ENCODE peak calls at places on chromosomes 3 and 15, in five cellular contexts. P, J, N, G and V are unnamed samples.

GRCh38 chr3:32551496-32551895 is 19.2 kb downstream of the DYNC1LI1 start:
- DNase-seq in P (no peak), J (no peak), N (no peak), G (no peak), V (no peak)

GRCh38 chr3:31354373-31354772 is 178.4 kb upstream of the STT3B start:
- DNase-seq in P (no peak), J (no peak), N (no peak), G (no peak), V (no peak)

GRCh38 chr3:153442799-153443487 is 280.9 kb downstream of the RAP2B start:
- DNase-seq in P (no peak), J (no peak), N (no peak), G (no peak), V (no peak)

GRCh38 chr15:101314301-101314700 is 19.3 kb upstream of the SNRPA1 start:
- DNase-seq in P (peak; percentile 36), J (no peak), N (no peak), G (no peak), V (no peak)

GRCh38 chr3:190739726-190740230 is 122.7 kb downstream of the GMNC start:
- DNase-seq in P (no peak), J (no peak), N (no peak), G (no peak), V (no peak)

GRCh38 chr3:34782876-34783275 is 856.4 kb upstream of the ARPP21 start:
- DNase-seq in P (no peak), J (no peak), N (no peak), G (no peak), V (no peak)

GRCh38 chr3:57974796-57975388 is 33.3 kb upstream of the FLNB start:
- DNase-seq in P (no peak), J (no peak), N (no peak), G (no peak), V (no peak)

GRCh38 chr15:101368868-101369642 is 74.0 kb upstream of the SNRPA1 start:
- DNase-seq in P (peak; percentile 33), J (no peak), N (no peak), G (no peak), V (no peak)

GRCh38 chr3:66031102-66031698 is 7.5 kb downstream of the MAGI1 start:
- DNase-seq in P (no peak), J (no peak), N (no peak), G (no peak), V (no peak)

GRCh38 chr3:66037330-66037985 is 1.3 kb downstream of the MAGI1 start:
- DNase-seq in P (no peak), J (no peak), N (peak; percentile 60), G (peak; percentile 71), V (peak; percentile 60)

GRCh38 chr3:66035763-66036477 is 2.8 kb downstream of the MAGI1 start:
- DNase-seq in P (no peak), J (no peak), N (no peak), G (no peak), V (no peak)

GRCh38 chr3:66036586-66037061 is 2.1 kb downstream of the MAGI1 start:
- DNase-seq in P (no peak), J (no peak), N (peak; percentile 44), G (no peak), V (no peak)

DNA sequence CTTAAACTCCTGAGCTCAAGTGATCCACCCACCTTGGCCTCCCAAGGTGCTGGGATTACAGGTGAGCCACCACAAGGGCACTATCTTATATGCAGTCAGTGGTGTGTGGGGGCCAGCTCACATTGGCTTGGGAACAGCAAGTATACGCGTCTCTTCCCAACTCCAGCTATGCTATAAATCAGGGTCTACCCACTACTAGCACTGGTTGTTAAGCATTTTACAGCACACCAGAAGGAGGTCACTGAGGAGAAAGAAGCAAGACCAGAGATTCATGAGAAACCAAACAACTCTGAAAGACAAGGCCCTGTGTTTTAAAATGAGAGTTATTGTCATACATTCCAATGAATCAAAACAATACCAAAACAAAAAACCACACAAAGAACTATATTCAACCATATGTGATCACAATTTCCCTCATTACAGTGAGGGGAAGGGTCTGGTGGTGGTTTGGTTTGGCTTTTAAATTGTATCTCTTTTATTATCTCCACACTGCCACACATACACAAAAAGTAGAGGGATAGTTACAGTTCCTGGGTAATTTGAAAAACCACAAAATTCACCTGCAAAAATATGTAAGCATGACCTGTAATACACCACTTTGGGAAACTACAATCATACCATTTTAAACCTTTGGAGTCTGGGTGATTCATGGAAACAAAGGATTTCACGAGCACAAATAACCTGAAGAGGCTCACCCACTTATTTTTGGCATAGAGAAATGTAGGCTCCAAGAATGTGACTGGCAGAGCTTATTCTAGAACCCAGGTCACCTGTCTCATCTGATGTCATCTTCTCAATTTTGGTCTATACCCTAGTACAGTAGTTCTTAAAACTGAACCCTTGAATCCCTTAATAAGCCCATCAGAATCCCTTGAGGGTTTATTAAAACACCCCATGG is 5.2 kb downstream of the MAGI1 start:
- DNase-seq in P (no peak), J (no peak), N (no peak), G (no peak), V (no peak)
- H3K27me3 ChIP-seq in P (no peaks in the 10 kb centered on the region), J (no peaks in the 10 kb centered on the region), N (no peaks in the 10 kb centered on the region), G (no peaks in the 10 kb centered on the region), V (no peaks in the 10 kb centered on the region)

GRCh38 chr3:128066111-128066510 is 13.9 kb downstream of the SEC61A1 start:
- DNase-seq in P (no peak), J (no peak), N (no peak), G (no peak), V (no peak)

GRCh38 chr3:128064962-128065361 is 12.7 kb downstream of the SEC61A1 start:
- DNase-seq in P (no peak), J (no peak), N (no peak), G (no peak), V (no peak)

GRCh38 chr3:128056258-128056657 is 4.0 kb downstream of the SEC61A1 start:
- DNase-seq in P (no peak), J (no peak), N (no peak), G (no peak), V (no peak)

GRCh38 chr3:128062033-128062745 is 10.0 kb downstream of the SEC61A1 start:
- DNase-seq in P (no peak), J (peak; percentile 64), N (no peak), G (no peak), V (no peak)

DNA sequence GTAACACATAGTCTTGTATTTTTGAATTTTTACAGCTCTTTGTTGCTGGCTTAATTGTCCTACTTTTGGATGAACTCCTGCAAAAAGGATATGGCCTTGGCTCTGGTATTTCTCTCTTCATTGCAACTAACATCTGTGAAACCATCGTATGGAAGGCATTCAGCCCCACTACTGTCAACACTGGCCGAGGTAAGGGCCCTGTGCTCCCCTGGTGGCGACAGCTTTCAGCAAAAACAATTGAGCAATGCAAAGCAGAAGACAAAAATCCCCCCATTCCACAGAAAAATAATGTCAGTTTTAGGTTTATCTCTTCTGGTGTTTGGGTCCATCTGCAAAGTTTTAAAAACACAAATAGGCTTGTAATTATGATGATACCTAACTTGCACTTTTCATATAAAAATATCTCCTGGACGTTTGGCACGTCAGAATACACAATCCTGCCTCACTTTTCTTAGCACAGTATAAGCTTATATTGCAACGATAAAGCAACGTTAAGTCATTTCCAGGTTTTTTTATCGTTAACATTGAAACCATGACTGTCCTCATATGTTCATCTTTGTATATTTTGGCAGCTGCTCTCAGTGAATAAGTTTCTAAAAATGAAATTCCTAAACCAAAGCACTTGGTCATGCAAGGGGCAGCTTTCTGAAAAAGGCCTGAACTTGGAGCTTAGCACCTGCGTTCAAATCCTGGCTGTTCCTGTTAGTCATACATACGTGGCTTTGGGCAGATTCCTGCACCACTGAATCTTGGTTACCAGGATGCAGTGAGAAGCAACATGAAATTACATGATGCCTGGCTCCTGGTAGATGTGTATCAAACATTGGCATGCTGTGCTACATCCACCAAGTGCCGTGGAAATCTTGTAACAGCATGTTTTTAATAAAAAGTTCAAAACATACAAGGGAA is 8.5 kb downstream of the SEC61A1 start:
- DNase-seq in P (no peak), J (peak; percentile 72), N (no peak), G (no peak), V (no peak)
- TF ChIP-seq POLR2AphosphoS5 in P (no peak), J (no peak), N (no peak), G (no peak), V (no peak)

DNA sequence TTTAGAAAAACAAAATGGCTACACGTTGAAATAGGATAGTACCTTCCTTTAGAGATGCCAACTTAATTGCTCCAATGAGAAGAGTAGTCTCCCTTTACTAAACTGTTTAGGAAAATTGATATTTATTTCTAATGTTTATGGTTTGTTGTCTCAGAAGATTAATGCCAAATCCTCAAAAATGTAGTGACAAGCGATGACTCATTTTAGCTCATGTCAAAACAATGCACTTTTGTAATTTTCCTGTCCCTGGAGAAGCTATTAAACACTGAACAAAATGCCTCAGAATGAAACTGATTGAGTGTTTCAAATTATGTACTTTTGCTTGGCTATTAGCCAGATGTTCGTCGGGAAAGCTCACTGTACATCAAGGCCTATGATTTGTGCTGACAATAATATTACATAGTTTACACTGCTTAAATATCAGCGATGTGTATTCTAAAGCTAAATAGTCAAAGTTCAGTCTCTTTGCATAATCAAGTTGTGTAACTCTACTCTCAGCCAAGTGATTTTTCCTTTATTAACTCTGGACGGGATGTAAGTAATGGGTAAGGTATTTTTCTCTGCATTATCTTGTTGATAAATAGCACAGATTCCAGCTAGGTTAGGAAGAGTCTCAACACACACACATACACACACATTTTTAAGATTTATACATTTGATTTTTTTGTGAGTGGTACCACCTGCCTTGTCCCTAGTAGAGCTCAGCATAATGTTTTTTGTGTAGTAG is 83.7 kb downstream of the CMSS1 start:
- DNase-seq in P (no peak), J (no peak), N (no peak), G (no peak), V (no peak)
- H3K4me1 ChIP-seq in P (peaks cover 32% of the 10 kb centered on the region), J (peaks cover 36% of the 10 kb centered on the region), N (peaks cover 4% of the 10 kb centered on the region), G (peaks cover 12% of the 10 kb centered on the region), V (peaks cover 4% of the 10 kb centered on the region)

GRCh38 chr15:70379134-70379533 is 281.4 kb upstream of the TLE3 start:
- DNase-seq in P (no peak), J (peak; percentile 45), N (no peak), G (no peak), V (no peak)
- H3K27me3 ChIP-seq in P (no peaks in the 10 kb centered on the region), J (no peaks in the 10 kb centered on the region), N (no peaks in the 10 kb centered on the region), G (no peaks in the 10 kb centered on the region), V (peaks cover 6% of the 10 kb centered on the region)

DNA sequence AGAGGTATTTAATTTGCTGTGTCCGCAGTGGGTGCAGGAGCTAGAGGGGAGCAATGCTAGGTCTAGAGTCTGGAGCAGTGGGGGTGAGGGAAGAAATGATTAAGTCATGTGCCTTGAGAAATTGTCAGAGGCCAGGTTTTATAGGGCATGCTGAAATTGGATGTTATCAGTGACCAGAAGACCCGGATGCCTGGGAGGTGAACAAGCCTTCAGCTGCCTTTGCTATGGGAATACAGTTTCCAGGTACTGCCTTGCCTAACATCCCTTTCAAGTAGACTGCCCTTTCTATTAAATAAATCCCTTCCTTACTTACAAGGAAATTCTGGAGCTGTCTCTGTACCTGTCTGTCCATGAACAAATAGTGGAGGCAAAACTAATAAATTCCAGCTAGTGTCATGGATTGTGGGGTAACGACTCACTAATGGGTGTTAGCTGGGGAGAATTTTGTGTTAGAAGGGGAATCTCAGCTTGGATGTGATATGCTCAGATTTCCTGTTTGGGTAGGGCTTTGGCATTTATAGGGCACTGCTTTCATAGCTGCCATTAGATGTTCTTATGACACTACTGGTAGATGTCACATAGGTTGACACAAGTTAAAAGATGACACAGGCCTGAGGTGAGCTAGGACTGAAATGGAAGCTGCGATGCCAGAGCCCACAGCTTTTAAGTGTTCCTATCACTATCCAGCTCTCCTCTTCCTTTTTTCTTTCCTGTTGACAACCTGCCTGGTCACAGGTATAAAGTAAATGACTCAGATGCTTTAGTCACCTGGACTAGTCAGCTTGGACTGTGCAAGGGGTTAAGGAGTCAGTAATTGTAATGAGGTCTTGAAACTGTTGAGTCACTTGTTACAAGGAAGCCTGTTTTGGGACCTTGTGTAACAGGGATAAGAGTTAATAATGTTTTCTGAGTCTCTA is 21.3 kb downstream of the CHD2 start:
- DNase-seq in P (no peak), J (no peak), N (no peak), G (no peak), V (no peak)
- TF ChIP-seq POLR2AphosphoS5 in P (no peak), J (peak; percentile 24), N (peak; percentile 50), G (no peak), V (no peak)